ENCODE peak calls at places on chromosomes 3 and 15, in nine cellular contexts. C, D, X, K, Y, V, A, W and G are unnamed samples.

GRCh38 chr15:27170866-27171265 is 199.9 kb downstream of the GABRG3 start:
- DNase-seq in C (no peak), D (no peak), X (no peak), K (no peak), Y (no peak), V (no peak), A (no peak), W (no peak), G (no peak)

GRCh38 chr3:55461896-55462295 is 25.2 kb downstream of the WNT5A start:
- DNase-seq in C (no peak), D (no peak), X (no peak), K (no peak), Y (no peak), V (no peak), A (no peak), W (no peak), G (peak)

GRCh38 chr3:122680381-122681293 is at the start of gene PARP14:
- DNase-seq in C (peak), D (peak), X (no peak), K (peak), Y (peak), V (peak), A (peak), W (peak), G (peak)

GRCh38 chr3:153379516-153379915 is 217.5 kb downstream of the RAP2B start:
- DNase-seq in C (no peak), D (no peak), X (no peak), K (no peak), Y (no peak), V (no peak), A (no peak), W (no peak), G (peak)

GRCh38 chr15:83846847-83847246 is 192.9 kb downstream of the ADAMTSL3 start:
- DNase-seq in C (no peak), D (no peak), X (no peak), K (peak), Y (no peak), V (no peak), A (no peak), W (no peak), G (peak)

GRCh38 chr3:2838533-2839157 is 271.5 kb downstream of the IL5RA start:
- DNase-seq in C (no peak), D (no peak), X (no peak), K (no peak), Y (no peak), V (no peak), A (no peak), W (no peak), G (no peak)

GRCh38 chr3:54653456-54654195 is 274.2 kb downstream of the LRTM1 start:
- DNase-seq in C (no peak), D (no peak), X (no peak), K (no peak), Y (no peak), V (no peak), A (no peak), W (no peak), G (no peak)

GRCh38 chr3:147945968-147946519 is 536.9 kb downstream of the ZIC1 start:
- DNase-seq in C (peak), D (no peak), X (peak), K (peak), Y (no peak), V (no peak), A (no peak), W (no peak), G (peak)

GRCh38 chr3:127159547-127159946 is 33.4 kb upstream of the PRR23E start:
- DNase-seq in C (no peak), D (no peak), X (no peak), K (no peak), Y (no peak), V (no peak), A (no peak), W (no peak), G (no peak)

GRCh38 chr3:69433938-69434263 is 48.0 kb upstream of the FRMD4B start:
- DNase-seq in C (no peak), D (no peak), X (no peak), K (no peak), Y (no peak), V (no peak), A (no peak), W (no peak), G (peak)

GRCh38 chr15:87711011-87711410 is 545.5 kb downstream of the NTRK3 start:
- DNase-seq in C (no peak), D (no peak), X (no peak), K (no peak), Y (no peak), V (no peak), A (no peak), W (no peak), G (no peak)